ENCODE peak calls at places on chromosomes 6 and 20, in seven cellular contexts. H is lung, M is heart right ventricle, J is uterus, Z is colonic mucosa, B is ovary, F is endodermal cell. A is an unnamed sample. For H3K4me1, H3K9me3 and H3K27me3, the result is how much of the 10 kb centered on the place peaks cover.

GRCh38 chr6:128743974-128744765 is 138.8 kb upstream of the LAMA2 start:
- DNase-seq in H (no peak), M (no peak), J (no peak), Z (no peak), B (no peak), F (peak), A (no peak)

GRCh38 chr6:132623446-132623845 is 629 bp downstream of the TAAR2 start:
- DNase-seq in H (no peak), M (no peak), J (no peak), Z (no peak), B (no peak), F (no peak), A (no peak)

GRCh38 chr20:47949230-47949629 is 163.9 kb upstream of the SULF2 start:
- DNase-seq in H (no peak), M (no peak), J (no peak), Z (no peak), B (no peak), F (no peak), A (no peak)

GRCh38 chr6:90295854-90296345 is 743 bp downstream of the BACH2 start:
- DNase-seq in H (peak), M (peak), J (peak), Z (peak), B (peak), F (peak), A (peak)

GRCh38 chr20:34110025-34111013 is 1.7 kb downstream of the EIF2S2 start:
- DNase-seq in H (no peak), M (no peak), J (no peak), Z (no peak), B (no peak), F (no peak), A (peak)

GRCh38 chr6:1766663-1767062 is 156.9 kb downstream of the FOXC1 start:
- DNase-seq in H (no peak), M (no peak), J (peak), Z (no peak), B (peak), F (no peak), A (peak)

GRCh38 chr6:143772110-143772509 is 71.0 kb upstream of the LTV1 start:
- DNase-seq in H (no peak), M (no peak), J (no peak), Z (no peak), B (no peak), F (no peak), A (no peak)

GRCh38 chr6:83062225-83062624 is 3.4 kb downstream of the UBE3D start:
- DNase-seq in H (no peak), M (no peak), J (no peak), Z (no peak), B (no peak), F (no peak), A (peak)

GRCh38 chr6:169165031-169165430 is 88.6 kb downstream of the THBS2 start:
- DNase-seq in H (no peak), M (no peak), J (no peak), Z (no peak), B (no peak), F (no peak), A (no peak)
- H3K4me1 ChIP-seq in H (under half), M (under half), J (under half), Z (under half), B (under half), F (under half), A (half or more)

DNA sequence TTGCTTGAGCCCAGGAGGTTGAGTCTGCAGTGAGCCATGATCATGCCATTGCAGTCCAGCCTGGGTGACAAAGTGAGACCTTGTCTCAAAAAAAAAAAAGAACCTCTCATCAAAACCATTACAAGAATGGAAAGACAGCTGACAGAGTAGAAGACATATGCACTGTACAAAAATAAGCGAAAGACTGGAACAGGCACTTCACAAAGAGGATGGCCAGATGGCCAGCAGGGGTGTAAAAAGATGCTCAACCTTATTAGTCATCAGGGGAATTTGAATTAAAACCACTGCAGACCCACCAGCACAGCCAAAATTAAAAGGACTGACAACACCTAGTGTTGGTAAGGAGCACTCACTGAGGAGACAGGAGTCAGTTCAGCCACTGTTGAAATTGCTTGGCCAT is 13.5 kb upstream of the TAF4 start:
- DNase-seq in H (no peak), M (no peak), J (no peak), Z (no peak), B (no peak), F (no peak), A (no peak)
- H3K9me3 ChIP-seq in H (under half), M (under half), J (under half), Z (under half), B (under half), F (under half), A (under half)

DNA sequence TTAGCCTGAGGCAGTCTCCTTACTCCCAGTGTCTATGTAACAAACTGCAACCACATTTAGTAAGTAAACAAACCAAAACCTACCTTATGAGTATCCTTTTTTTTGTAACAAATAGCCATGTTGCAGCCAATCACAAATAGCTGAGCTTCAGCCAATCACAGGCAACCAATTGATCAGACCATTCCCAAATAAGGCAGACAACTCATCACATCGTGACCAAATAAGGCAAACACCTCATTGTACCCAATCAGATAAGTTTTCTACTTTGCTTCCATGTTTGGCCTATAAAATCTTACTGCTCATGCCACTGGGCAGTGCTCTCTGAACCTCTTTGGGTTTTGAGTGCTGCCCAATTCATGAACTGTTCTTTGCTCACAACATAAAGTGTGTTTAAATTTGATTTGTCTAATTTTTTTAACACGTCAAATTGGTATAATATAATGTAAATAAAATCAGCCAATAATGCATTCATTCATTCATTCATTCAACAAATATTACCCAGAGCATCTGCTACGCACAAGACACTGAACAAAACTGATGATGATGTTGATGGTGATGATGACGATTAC is 117.8 kb downstream of the BCAS1 start:
- DNase-seq in H (no peak), M (no peak), J (no peak), Z (no peak), B (no peak), F (no peak), A (no peak)
- H3K27me3 ChIP-seq in H (under half), M (under half), J (under half), Z (under half), B (under half), F (under half), A (under half)

GRCh38 chr20:31661625-31662371 is 24.1 kb downstream of the COX4I2 start:
- DNase-seq in H (peak), M (peak), J (peak), Z (peak), B (peak), F (peak), A (peak)
- H3K4me1 ChIP-seq in H (under half), M (half or more), J (under half), Z (under half), B (under half), F (under half), A (under half)

DNA sequence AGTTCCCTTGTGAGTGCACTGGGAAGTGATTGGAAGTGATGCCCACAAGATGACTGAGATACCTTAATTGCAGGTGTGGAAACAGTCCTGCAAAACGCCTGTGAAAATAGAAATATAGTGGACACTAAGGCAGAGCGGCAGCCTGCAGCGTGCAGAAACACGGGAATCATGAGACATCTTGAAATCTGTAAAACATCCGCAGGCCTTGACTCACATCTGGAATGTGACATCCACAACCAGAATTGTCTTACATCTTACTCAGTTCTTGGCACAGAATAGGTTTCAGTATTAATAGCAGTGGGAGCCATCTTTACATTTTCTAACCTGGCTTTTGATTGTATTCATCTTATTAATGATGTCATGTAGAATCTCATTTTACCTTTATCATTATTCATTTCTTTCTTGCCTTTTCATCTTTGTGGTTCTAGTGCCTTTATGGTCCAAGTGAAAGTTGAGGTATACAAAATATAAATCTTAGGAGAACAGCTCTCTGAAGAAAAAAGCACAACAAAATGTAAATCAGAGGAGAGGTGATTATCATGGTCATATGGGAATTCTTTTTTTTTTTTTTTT is 44.6 kb downstream of the CDYL start:
- DNase-seq in H (no peak), M (no peak), J (no peak), Z (no peak), B (no peak), F (no peak), A (no peak)
- H3K9me3 ChIP-seq in H (under half), M (under half), J (under half), Z (under half), B (under half), F (under half), A (under half)

GRCh38 chr20:61702246-61702645 is 363.4 kb downstream of the TAF4 start:
- DNase-seq in H (no peak), M (no peak), J (no peak), Z (no peak), B (no peak), F (no peak), A (no peak)

GRCh38 chr20:61701802-61702201 is 363.9 kb downstream of the TAF4 start:
- DNase-seq in H (no peak), M (no peak), J (no peak), Z (no peak), B (no peak), F (no peak), A (no peak)

GRCh38 chr20:61705909-61706308 is 359.8 kb downstream of the TAF4 start:
- DNase-seq in H (no peak), M (no peak), J (no peak), Z (no peak), B (no peak), F (no peak), A (no peak)

GRCh38 chr20:61706562-61706961 is 359.1 kb downstream of the TAF4 start:
- DNase-seq in H (no peak), M (no peak), J (no peak), Z (no peak), B (no peak), F (no peak), A (no peak)

DNA sequence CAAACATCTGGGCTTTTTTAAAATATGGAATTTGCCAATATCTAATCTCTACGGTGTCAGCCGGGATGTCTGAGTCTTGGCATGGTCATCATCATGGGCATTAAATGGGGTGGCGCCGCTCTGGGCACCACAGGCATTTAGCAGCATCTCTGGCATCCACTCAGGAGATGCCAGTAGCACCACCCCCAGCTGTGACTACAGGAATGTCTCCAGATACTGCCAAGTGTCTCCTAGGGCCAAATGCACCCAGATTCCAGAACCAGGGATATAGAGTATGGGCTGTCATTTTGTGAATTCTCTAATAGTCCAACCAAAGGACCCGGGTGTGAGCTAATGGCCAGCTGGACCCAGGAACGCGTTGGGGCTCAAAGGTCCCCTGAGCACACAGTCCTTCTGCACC is 361.0 kb downstream of the TAF4 start:
- DNase-seq in H (no peak), M (no peak), J (no peak), Z (no peak), B (no peak), F (no peak), A (no peak)
- H3K27me3 ChIP-seq in H (under half), M (under half), J (under half), Z (under half), B (under half), F (under half), A (under half)

GRCh38 chr6:159065751-159066329 is 21.0 kb upstream of the TAGAP start:
- DNase-seq in H (no peak), M (no peak), J (peak), Z (no peak), B (no peak), F (peak), A (no peak)

GRCh38 chr6:159068904-159069578 is 24.2 kb upstream of the TAGAP start:
- DNase-seq in H (no peak), M (no peak), J (no peak), Z (peak), B (no peak), F (peak), A (no peak)

GRCh38 chr6:159066479-159066878 is 21.7 kb upstream of the TAGAP start:
- DNase-seq in H (no peak), M (no peak), J (peak), Z (no peak), B (no peak), F (peak), A (no peak)

GRCh38 chr6:159065091-159065490 is 20.3 kb upstream of the TAGAP start:
- DNase-seq in H (no peak), M (no peak), J (no peak), Z (no peak), B (no peak), F (peak), A (no peak)

DNA sequence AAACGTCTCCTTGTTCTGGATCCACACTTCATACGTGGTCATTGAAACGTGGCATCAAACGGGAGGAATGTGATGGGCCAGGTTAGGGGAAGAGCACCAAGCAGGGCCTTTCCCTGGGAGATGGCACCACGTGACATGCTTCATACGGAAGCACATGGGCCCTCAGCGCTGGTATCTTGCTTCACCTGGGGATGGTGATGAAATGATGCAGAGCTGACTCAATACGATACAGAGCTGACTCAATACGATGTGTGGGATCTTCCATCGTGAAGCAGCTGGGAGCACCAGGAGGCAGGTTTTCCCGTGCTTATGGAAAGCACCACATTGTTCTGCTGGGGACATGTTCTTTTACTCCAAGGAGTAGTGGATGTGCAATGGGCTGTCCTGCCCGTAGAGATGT is 22.5 kb upstream of the TAGAP start:
- DNase-seq in H (no peak), M (no peak), J (no peak), Z (peak), B (no peak), F (peak), A (no peak)
- H3K4me1 ChIP-seq in H (under half), M (under half), J (under half), Z (under half), B (under half), F (under half), A (under half)

GRCh38 chr6:130991422-130992144 is 71.5 kb downstream of the EPB41L2 start:
- DNase-seq in H (no peak), M (no peak), J (no peak), Z (no peak), B (no peak), F (no peak), A (no peak)
- H3K9me3 ChIP-seq in H (under half), M (under half), J (under half), Z (under half), B (under half), F (under half), A (under half)

DNA sequence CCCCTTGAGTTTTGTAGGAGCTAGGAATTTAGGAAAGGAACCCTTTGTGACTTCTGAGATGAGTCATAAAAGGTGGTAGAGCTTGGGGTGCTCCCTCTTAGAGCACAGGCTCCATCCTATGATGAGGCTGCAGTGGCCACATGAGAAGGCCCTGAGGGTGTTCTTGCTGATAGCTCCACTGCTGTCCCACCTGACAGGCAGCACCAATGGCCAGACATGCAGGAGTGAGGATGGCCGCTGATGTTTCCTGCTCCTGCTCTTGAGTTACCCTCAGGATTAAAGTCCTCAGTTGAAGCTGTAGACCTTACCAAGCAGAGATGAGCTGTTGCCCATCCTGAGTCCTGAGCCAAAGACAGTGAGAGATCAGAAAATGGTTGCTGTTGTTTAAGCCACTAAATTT is 512.1 kb downstream of the CDH26 start:
- DNase-seq in H (peak), M (no peak), J (no peak), Z (no peak), B (no peak), F (peak), A (no peak)
- H3K27me3 ChIP-seq in H (under half), M (under half), J (under half), Z (under half), B (under half), F (under half), A (under half)

GRCh38 chr6:116393430-116393829 is 22.7 kb downstream of the DSE start:
- DNase-seq in H (no peak), M (no peak), J (no peak), Z (no peak), B (no peak), F (no peak), A (no peak)
- H3K4me1 ChIP-seq in H (under half), M (under half), J (under half), Z (under half), B (under half), F (under half), A (under half)

A was measured in SJSA1.